ENCODE peak calls at places on chromosomes 11 and 22, in seven cellular contexts. E is left ventricle myocardium inferior, W is A549, O is IMR-90, K is upper lobe of right lung, N is ascending aorta, G is heart left ventricle. B is an unnamed sample.

GRCh38 chr11:72568861-72569260 is 105.4 kb downstream of the PDE2A start:
- DNase-seq in E (no peak), W (no peak), O (no peak), K (peak; percentile 31), N (no peak), G (no peak), B (no peak)

GRCh38 chr11:73478737-73479347 is 102.6 kb downstream of the RELT start:
- DNase-seq in E (no peak), W (peak; percentile 61), O (peak; percentile 42), K (no peak), N (no peak), G (no peak), B (peak; percentile 69)

GRCh38 chr22:40116496-40117200 is 61.1 kb upstream of the TNRC6B start:
- DNase-seq in E (no peak), W (no peak), O (no peak), K (no peak), N (no peak), G (no peak), B (no peak)

GRCh38 chr11:30465192-30465591 is 121.0 kb downstream of the MPPED2 start:
- DNase-seq in E (no peak), W (no peak), O (no peak), K (no peak), N (no peak), G (no peak), B (no peak)

GRCh38 chr11:19311306-19312030 is 70.7 kb upstream of the E2F8 start:
- DNase-seq in E (peak; percentile 52), W (peak; percentile 55), O (peak; percentile 50), K (no peak), N (peak; percentile 72), G (peak; percentile 59), B (peak; percentile 49)

GRCh38 chr11:11567862-11568650 is 53.7 kb downstream of the GALNT18 start:
- DNase-seq in E (no peak), W (no peak), O (peak; percentile 30), K (no peak), N (no peak), G (no peak), B (peak; percentile 53)

GRCh38 chr11:102666331-102666957 is 39.1 kb downstream of the MMP27 start:
- DNase-seq in E (no peak), W (peak; percentile 13), O (peak; percentile 60), K (no peak), N (no peak), G (no peak), B (peak; percentile 53)

GRCh38 chr11:1928038-1928890 is 8.8 kb downstream of the TNNT3 start:
- DNase-seq in E (no peak), W (no peak), O (no peak), K (peak; percentile 60), N (no peak), G (no peak), B (no peak)

GRCh38 chr11:19674831-19675230 is 37.8 kb upstream of the NAV2 start:
- DNase-seq in E (no peak), W (no peak), O (no peak), K (no peak), N (no peak), G (no peak), B (no peak)

GRCh38 chr11:41660585-41660984 is 201.1 kb upstream of the LRRC4C start:
- DNase-seq in E (no peak), W (no peak), O (no peak), K (no peak), N (no peak), G (no peak), B (no peak)

GRCh38 chr22:45648320-45649070 is 23.1 kb upstream of the ATXN10 start:
- DNase-seq in E (no peak), W (no peak), O (no peak), K (peak; percentile 57), N (no peak), G (no peak), B (no peak)

GRCh38 chr22:19371893-19372292 is 59.6 kb downstream of the HIRA start:
- DNase-seq in E (no peak), W (no peak), O (no peak), K (no peak), N (no peak), G (no peak), B (no peak)

GRCh38 chr22:48335442-48336139 is 1492.1 kb downstream of the BRD1 start:
- DNase-seq in E (no peak), W (no peak), O (no peak), K (no peak), N (no peak), G (no peak), B (no peak)

GRCh38 chr22:21917206-21917958 is 35.3 kb downstream of the PPM1F start:
- DNase-seq in E (no peak), W (no peak), O (no peak), K (no peak), N (no peak), G (no peak), B (no peak)

DNA sequence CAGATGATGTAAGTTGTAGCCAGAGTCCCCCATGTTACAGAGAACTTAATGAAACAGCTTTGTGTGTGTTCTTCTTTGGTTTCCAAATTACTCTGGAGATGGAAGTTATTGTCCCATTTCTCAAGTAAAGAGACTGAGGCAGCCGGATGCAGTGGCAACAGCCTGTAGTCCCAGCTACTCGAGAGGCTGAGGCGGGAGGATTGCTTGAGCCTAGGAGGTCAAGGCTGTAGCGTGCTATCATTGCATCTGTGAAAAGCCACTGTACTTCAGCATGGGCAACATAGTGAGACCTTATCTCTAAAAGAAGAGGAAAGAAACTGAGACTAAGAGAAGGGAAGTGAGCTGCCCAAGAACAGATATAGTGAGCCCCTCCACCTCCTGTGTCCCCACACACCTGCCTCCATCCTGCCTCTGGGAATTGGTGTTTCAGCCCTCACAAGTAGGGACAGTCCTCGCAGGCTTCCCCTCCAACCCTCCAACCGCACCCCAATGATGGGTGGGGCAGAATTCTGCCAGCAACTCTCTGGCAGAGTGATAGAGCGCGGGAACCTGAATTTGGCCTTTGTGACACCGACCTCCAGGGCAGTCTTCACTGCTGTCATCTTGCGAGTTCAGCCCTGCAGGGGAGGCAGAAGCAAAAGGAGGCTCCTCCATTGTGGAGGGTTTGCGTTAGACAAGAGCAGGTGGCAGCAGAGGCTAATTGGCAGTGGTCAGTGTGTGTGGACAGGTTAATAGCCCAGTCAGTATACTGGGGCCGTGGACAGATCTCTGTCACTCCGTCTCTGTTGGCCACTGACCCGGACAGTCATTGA is 1.6 kb downstream of the PDXP start:
- DNase-seq in E (no peak), W (no peak), O (no peak), K (no peak), N (no peak), G (no peak), B (no peak)
- H3K27ac ChIP-seq in E (peak overlapping the region; percentile 86), W (no peak overlapping the region), O (no peak overlapping the region), K (no peak overlapping the region), N (no peak overlapping the region), G (no peak overlapping the region), B (peak overlapping the region; percentile 80)

DNA sequence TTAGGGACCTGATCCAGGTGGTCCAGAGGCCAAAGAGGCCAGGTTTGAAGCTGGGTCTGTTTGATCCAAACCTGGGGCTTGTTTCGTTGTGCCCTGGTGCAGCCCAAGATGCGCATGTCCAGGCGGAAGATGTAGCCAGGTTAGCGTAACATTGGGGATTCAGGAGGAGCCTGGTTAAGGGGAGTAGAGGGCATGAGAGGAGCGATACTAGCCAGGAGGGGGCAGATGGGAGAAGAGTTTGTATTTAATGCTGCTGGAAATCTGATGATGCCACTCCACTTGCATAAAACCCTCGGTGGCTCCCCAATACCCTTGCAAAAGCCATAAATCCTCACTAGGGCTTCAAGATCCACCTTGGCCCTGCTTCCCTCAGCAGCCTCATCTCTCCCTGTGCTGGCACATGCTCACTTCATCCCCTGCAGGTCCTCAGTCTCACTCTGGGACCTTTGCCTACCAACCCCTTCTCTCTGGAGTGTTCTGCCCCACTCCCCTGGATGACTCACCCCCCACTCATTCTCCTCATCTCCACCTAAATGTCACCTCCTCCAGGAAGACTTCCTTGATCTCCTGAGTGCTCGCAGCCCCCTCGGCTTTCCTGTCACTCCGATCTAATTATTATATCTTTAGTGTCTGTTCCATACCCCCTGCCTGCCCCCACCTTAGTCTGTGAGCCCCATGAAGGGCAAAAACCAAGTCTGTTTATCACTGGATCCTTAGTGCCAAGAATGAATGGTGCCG is 95.9 kb downstream of the MIAT start:
- DNase-seq in E (no peak), W (no peak), O (no peak), K (no peak), N (no peak), G (no peak), B (no peak)
- TF ChIP-seq CTCF in E (no peak), W (no peak), O (peak; percentile 3), K (no peak), N (no peak), G (no peak), B (no peak)

DNA sequence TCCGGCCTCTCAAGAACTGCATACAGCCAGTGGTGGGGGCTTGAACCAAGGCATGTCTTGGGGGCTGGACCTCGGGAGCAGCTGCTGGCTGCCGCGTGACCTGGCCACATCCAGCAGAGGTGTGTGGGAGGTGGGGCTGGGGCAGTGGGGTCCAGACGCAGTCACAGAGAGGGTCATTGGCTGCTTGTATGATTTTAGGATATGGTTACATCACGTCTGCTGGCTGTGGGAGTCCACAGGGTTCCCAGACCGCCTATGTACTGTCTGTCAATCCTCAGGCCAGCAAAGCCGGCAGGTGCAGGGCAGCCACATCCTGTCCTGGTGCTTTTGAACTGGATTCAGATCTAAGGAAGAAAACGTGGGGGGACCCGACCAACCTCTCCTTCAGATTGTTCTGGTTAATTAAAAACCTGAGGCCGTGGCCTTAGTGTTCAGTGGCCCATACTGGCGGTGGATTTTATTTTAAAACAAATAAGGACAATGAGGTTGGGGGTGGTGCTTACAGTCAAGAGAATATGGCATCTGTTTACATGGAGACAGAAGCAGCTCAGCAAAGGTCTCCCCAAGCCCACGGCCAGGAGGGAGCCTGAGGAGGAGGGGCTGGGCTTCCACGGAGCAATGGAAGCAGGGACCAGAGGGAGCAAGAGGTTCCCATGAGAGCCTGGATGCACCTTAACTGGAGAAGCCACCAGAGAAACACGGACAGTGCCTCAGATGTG is 426.0 kb downstream of the TBC1D22A start:
- DNase-seq in E (no peak), W (no peak), O (no peak), K (peak; percentile 40), N (peak; percentile 45), G (peak; percentile 16), B (no peak)
- H3K27ac ChIP-seq in E (no peak overlapping the region), W (no peak overlapping the region), O (no peak overlapping the region), K (no peak overlapping the region), N (no peak overlapping the region), G (no peak overlapping the region), B (no peak overlapping the region)

GRCh38 chr22:25939384-25939783 is 197.4 kb downstream of the MYO18B start:
- DNase-seq in E (no peak), W (no peak), O (no peak), K (no peak), N (no peak), G (no peak), B (no peak)
- TF ChIP-seq CTCF in E (no peak), W (no peak), O (no peak), K (no peak), N (no peak), G (no peak), B (no peak)

GRCh38 chr11:48123249-48123875 is 93.2 kb upstream of the OR4B1 start:
- DNase-seq in E (no peak), W (no peak), O (no peak), K (no peak), N (no peak), G (no peak), B (no peak)

GRCh38 chr11:48122246-48122645 is 94.4 kb upstream of the OR4B1 start:
- DNase-seq in E (no peak), W (no peak), O (no peak), K (no peak), N (no peak), G (no peak), B (no peak)

GRCh38 chr11:48123934-48124755 is 92.5 kb upstream of the OR4B1 start:
- DNase-seq in E (no peak), W (no peak), O (no peak), K (no peak), N (no peak), G (no peak), B (no peak)

GRCh38 chr11:48124880-48125279 is 91.7 kb upstream of the OR4B1 start:
- DNase-seq in E (no peak), W (no peak), O (no peak), K (no peak), N (no peak), G (no peak), B (no peak)

GRCh38 chr11:48122656-48123055 is 94.0 kb upstream of the OR4B1 start:
- DNase-seq in E (no peak), W (no peak), O (no peak), K (no peak), N (no peak), G (no peak), B (no peak)
- H3K27ac ChIP-seq in E (no peak overlapping the region), W (no peak overlapping the region), O (no peak overlapping the region), K (no peak overlapping the region), N (no peak overlapping the region), G (no peak overlapping the region), B (no peak overlapping the region)

B was measured in RWPE1.